ENCODE peak calls at places on chromosomes 11 and 22, in five cellular contexts. I is fibroblast of lung, R is fibroblast of mammary gland, O is astrocyte of the spinal cord, E is GM12865. B is an unnamed sample.

GRCh38 chr11:284081-285020 is 4.6 kb upstream of the PGGHG start:
- DNase-seq in I (no peak), R (no peak), O (no peak), E (no peak), B (no peak)

GRCh38 chr11:126637800-126638175 is 282.3 kb downstream of the ST3GAL4 start:
- DNase-seq in I (peak; percentile 24), R (peak; percentile 86), O (peak; percentile 95), E (no peak), B (no peak)

GRCh38 chr11:42473116-42473515 is 838.7 kb upstream of the API5 start:
- DNase-seq in I (no peak), R (no peak), O (no peak), E (no peak), B (no peak)

GRCh38 chr22:48918585-48919186 is 909.0 kb downstream of the BRD1 start:
- DNase-seq in I (no peak), R (no peak), O (no peak), E (no peak), B (no peak)

GRCh38 chr11:17930544-17931144 is 82.2 kb downstream of the SERGEF start:
- DNase-seq in I (no peak), R (no peak), O (no peak), E (no peak), B (no peak)

GRCh38 chr11:11849127-11849746 is 7.5 kb downstream of the USP47 start:
- DNase-seq in I (peak; percentile 79), R (peak; percentile 78), O (peak; percentile 58), E (peak; percentile 83), B (peak; percentile 21)

GRCh38 chr11:18611196-18611595 is 11.6 kb downstream of the MISFA start:
- DNase-seq in I (no peak), R (no peak), O (no peak), E (no peak), B (no peak)

GRCh38 chr11:93490996-93491618 is 52.1 kb downstream of the SMCO4 start:
- DNase-seq in I (no peak), R (no peak), O (no peak), E (no peak), B (no peak)

GRCh38 chr11:22920939-22921565 is 60.8 kb upstream of the CCDC179 start:
- DNase-seq in I (peak; percentile 68), R (peak; percentile 43), O (peak; percentile 57), E (peak; percentile 66), B (peak; percentile 10)

GRCh38 chr11:693887-694562 is 997 bp downstream of the DEAF1 start:
- DNase-seq in I (no peak), R (no peak), O (no peak), E (no peak), B (no peak)

GRCh38 chr11:67691149-67691548 is 16.7 kb upstream of the ALDH3B2 start:
- DNase-seq in I (peak; percentile 2), R (no peak), O (no peak), E (no peak), B (no peak)

GRCh38 chr22:40107756-40108437 is 69.8 kb upstream of the TNRC6B start:
- DNase-seq in I (peak; percentile 43), R (peak; percentile 60), O (peak; percentile 5), E (no peak), B (no peak)
- TF ChIP-seq CTCF in I (no peak), R (no peak), O (no peak), E (no peak), B (no peak)

DNA sequence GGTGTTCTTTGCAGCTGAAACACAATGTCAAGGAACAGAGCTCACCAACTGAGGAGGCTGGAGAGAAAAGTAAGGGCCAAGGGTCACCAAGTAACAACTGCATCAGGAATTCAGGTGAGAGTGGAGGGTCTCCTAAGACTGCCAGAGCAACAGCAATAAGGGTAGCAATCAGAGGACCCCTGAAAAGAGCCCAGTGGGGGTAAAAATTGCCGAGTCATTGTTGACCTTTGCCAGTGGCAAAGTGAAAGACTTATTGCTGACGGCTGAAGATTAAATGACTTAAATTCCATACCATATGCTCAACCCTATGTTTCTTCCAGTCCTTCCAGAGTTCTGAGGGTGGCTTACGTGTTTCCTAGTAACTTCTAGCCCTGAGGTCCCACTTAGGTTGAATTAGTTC is 51.9 kb upstream of the ARHGAP42 start:
- DNase-seq in I (no peak), R (no peak), O (no peak), E (no peak), B (no peak)
- TF ChIP-seq CTCF in I (no peak), R (no peak), O (no peak), E (no peak), B (no peak)

DNA sequence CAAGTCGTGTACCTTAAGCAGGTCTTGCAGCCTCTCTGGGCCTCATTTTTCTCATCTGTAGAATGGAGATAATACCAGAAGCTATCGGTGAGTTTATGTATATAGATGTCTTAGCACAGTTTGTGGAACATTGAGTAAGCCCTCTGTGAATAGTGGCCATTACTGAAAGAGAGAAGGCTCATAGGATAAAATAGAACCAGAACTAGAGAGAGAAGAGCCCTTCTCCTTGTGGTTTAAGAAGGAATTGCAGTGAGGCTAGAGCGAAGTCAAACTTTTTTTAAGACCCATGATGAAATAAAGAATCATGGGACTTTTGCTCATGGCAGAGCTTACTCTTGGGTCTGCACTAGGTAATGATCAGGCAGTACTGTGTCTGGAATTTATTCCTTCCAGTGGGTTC is 137.1 kb downstream of the TRIM44 start:
- DNase-seq in I (no peak), R (no peak), O (no peak), E (no peak), B (no peak)
- TF ChIP-seq CTCF in I (no peak), R (peak; percentile 18), O (no peak), E (no peak), B (peak; percentile 15)

DNA sequence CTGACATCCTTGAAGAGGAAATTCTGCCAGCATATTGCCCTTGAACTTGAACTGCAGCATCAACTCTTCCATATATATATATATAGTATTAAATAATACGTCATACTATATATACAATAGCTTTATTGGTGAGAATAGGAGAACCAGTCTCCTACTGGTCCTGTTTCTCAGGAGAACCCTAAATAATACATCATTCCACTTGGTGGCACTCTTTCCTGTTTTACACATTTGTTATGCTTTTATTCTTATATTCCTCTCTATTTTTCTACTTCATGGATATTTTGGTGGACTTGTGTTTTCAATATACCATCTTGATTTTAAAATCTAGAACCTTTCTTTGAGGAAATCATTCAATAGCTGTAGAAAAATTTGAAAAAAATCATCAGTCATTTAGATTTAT is 193.3 kb downstream of the TRPC6 start:
- DNase-seq in I (peak; percentile 35), R (peak; percentile 35), O (peak; percentile 10), E (no peak), B (no peak)
- TF ChIP-seq CTCF in I (no peak), R (peak; percentile 38), O (peak; percentile 17), E (no peak), B (peak; percentile 46)

DNA sequence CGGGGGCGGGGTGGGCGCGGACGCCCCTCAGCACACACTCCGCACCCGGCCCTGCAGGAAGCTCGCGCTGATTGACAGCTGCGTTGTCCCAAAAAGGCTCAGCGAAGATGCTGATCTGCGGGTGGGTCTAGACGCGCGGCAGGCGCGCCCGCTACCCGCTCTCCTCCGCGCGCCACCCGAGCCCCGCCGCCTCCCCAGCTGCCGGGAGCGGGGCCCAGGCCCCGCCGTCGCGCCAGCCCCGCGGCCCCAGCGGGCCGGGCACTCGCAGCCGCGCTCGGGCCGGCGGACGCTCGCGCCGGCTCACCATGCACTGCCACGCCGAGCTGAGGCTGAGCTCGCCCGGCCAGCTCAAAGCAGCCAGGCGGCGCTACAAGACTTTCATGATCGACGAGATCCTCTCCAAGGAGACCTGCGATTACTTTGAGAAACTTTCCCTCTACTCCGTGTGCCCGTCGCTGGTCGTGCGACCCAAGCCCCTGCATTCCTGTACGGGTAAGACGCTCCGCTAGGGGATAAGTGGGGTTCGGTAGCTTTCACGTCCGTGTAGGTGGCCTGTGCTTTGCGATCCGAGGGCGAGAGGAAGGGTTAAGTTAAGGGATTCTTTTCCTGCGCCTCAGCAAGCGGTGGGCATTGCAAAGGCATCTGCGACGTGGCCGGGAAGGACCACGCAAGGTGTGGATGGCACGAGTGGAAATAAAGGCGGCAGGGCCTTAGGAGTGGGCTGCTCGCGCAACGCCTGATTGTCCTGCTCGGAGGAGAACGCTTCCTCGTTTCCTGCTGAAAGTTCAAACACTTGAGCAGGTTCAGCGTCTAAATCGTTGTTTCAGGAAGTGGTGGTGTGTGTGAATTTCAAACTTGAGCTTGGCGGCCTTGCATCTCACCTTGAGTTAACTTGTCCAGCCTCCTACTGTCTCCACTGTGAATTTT is at the start of gene BARX2:
- DNase-seq in I (peak; percentile 71), R (peak; percentile 64), O (peak; percentile 65), E (no peak), B (peak; percentile 56)
- TF ChIP-seq CTCF in I (peak; percentile 50), R (peak; percentile 48), O (peak; percentile 78), E (no peak), B (peak; percentile 55)

DNA sequence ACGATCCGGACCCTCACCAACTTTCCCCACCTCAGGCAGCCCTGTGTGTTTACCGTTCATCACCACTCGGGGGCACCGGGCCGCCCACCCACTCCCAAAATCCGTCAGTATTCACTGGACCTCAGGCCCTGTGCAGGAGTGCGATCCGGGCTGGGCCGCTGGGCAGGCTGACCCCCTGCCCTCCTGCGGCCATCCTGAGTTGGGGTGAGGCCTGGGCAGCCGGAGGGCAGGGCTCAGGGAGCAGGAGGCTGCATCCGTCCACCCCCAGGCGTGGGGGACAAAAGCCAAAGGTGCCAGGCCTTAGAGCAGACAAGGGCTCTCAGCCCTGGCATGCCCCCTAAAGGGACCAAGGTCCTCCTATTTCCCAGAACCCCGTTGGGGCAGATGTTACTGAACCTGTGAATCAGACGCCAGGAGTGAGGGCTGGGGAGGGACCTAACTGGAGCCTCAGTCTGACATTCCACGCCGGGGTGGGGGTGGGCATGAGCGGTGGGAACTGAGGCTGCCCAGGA is 16.8 kb upstream of the TMEM191C start:
- DNase-seq in I (no peak), R (no peak), O (no peak), E (no peak), B (no peak)
- TF ChIP-seq CTCF in I (no peak), R (no peak), O (no peak), E (no peak), B (peak; percentile 24)

DNA sequence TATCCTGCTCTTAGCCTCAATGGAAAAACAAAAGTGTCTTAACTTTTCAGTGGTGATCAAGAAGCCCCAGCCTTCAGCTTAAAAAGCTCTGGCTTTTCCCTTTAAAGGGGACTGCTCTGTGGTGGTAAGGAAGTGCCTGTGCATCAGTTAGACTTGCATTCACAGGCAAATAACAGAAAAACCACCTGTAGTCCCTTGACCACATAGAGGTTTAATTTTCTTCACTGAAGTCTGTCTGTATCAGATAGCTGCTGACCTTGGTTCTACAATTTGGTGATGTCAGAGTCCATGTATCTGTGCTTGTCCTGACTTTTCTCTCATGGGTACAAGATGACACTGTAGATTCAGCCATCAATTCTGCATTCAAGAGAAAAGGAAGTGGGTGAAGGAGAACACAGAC is 43.0 kb upstream of the RDX start:
- DNase-seq in I (no peak), R (no peak), O (no peak), E (peak; percentile 38), B (no peak)
- TF ChIP-seq CTCF in I (no peak), R (no peak), O (no peak), E (no peak), B (no peak)

GRCh38 chr22:46114518-46115387 is 35.6 kb upstream of the PPARA start:
- DNase-seq in I (no peak), R (peak; percentile 54), O (no peak), E (no peak), B (no peak)
- TF ChIP-seq CTCF in I (no peak), R (no peak), O (no peak), E (no peak), B (no peak)